ENCODE peak calls at places on chromosomes 12 and 14, in four cellular contexts. U is PC-3, C is AG09309, V is fibroblast of lung. G is an unnamed sample.

GRCh38 chr12:108302471-108303311 is 36.4 kb downstream of the CMKLR1 start:
- DNase-seq in U (peak), C (peak), V (peak), G (peak)

GRCh38 chr12:89326260-89327040 is 25.9 kb downstream of the DUSP6 start:
- DNase-seq in U (no peak), C (no peak), V (no peak), G (no peak)

GRCh38 chr12:131129839-131130238 is 176.1 kb downstream of the ADGRD1 start:
- DNase-seq in U (peak), C (no peak), V (no peak), G (no peak)

GRCh38 chr12:93819048-93819491 is 141.9 kb downstream of the CRADD start:
- DNase-seq in U (no peak), C (no peak), V (peak), G (no peak)

GRCh38 chr12:69055706-69056105 is 122.7 kb upstream of the CPM start:
- DNase-seq in U (no peak), C (no peak), V (no peak), G (no peak)

GRCh38 chr14:66432334-66432733 is 53.8 kb upstream of the CCDC196 start:
- DNase-seq in U (no peak), C (no peak), V (no peak), G (no peak)

GRCh38 chr12:39824505-39825198 is 205.0 kb upstream of the ABCD2 start:
- DNase-seq in U (no peak), C (no peak), V (peak), G (no peak)

GRCh38 chr12:108004368-108004767 is 124.7 kb upstream of the WSCD2 start:
- DNase-seq in U (peak), C (no peak), V (no peak), G (no peak)

GRCh38 chr14:87615050-87615449 is 377.9 kb downstream of the GALC start:
- DNase-seq in U (no peak), C (no peak), V (no peak), G (no peak)

GRCh38 chr14:70563417-70563816 is 28.6 kb upstream of the ADAM20 start:
- DNase-seq in U (no peak), C (no peak), V (no peak), G (no peak)

GRCh38 chr12:111330800-111331752 is 37.8 kb downstream of the PHETA1 start:
- DNase-seq in U (peak), C (peak), V (peak), G (peak)

GRCh38 chr14:90628825-90629224 is 187.4 kb downstream of the TTC7B start:
- DNase-seq in U (no peak), C (no peak), V (no peak), G (no peak)

GRCh38 chr12:67887065-67887464 is 102.2 kb upstream of the IFNG-AS1 start:
- DNase-seq in U (no peak), C (no peak), V (no peak), G (no peak)

GRCh38 chr14:101708853-101709532 is 52.5 kb upstream of the PPP2R5C start:
- DNase-seq in U (no peak), C (no peak), V (no peak), G (no peak)

GRCh38 chr14:99660794-99661193 is 15.9 kb downstream of the HHIPL1 start:
- DNase-seq in U (no peak), C (no peak), V (no peak), G (no peak)

GRCh38 chr14:99657645-99658155 is 12.8 kb downstream of the HHIPL1 start:
- DNase-seq in U (no peak), C (no peak), V (no peak), G (no peak)

GRCh38 chr14:99660006-99660566 is 15.2 kb downstream of the HHIPL1 start:
- DNase-seq in U (no peak), C (no peak), V (no peak), G (no peak)

GRCh38 chr14:99658218-99658617 is 13.3 kb downstream of the HHIPL1 start:
- DNase-seq in U (no peak), C (no peak), V (no peak), G (no peak)

GRCh38 chr14:99659333-99659741 is 14.4 kb downstream of the HHIPL1 start:
- DNase-seq in U (no peak), C (no peak), V (no peak), G (no peak)
- TF ChIP-seq CTCF in U (no peak), C (no peak), V (no peak), G (peak)

DNA sequence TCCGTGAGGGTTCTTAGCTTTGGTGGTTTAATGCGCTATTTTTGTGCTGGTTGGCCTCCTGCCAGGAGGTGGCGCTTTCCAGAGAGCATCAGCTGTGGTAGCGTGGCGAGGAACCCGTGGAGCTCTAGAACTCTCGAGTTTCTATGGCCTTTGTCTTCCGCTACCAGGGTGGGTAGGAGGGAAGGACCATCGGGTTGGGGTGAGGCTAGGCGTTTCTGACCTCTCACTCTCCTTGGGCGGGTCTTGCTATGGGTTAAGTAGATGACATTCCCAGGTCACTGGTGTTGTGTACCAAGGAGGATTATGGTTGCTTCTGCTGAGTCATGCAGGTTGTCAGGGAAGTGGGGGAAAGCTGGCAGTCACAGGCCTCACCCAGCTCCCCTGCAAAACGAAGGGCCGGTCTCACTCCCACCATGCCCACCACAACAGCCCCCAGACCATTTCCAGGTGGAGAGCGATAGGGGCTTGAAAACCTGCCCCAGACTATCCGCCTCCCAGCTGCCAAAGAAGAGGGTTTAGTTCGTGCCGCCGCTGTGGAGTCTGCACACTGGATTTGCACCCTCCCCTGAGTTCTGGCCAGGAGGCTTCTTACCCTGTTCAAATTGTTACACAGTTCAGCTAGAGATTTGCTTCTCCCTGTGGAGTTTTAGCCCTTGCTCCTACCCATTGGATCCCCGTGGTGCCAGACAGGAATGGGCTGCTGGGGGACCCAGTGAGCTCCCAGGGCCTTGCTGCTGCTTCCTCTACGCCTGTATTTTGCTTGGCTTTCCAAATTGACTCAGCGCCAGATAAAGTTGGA is 21.9 kb downstream of the RNFT2 start:
- DNase-seq in U (no peak), C (no peak), V (no peak), G (no peak)
- H3K4me3 ChIP-seq in U (no peak), C (no peak), V (no peak), G (no peak)

DNA sequence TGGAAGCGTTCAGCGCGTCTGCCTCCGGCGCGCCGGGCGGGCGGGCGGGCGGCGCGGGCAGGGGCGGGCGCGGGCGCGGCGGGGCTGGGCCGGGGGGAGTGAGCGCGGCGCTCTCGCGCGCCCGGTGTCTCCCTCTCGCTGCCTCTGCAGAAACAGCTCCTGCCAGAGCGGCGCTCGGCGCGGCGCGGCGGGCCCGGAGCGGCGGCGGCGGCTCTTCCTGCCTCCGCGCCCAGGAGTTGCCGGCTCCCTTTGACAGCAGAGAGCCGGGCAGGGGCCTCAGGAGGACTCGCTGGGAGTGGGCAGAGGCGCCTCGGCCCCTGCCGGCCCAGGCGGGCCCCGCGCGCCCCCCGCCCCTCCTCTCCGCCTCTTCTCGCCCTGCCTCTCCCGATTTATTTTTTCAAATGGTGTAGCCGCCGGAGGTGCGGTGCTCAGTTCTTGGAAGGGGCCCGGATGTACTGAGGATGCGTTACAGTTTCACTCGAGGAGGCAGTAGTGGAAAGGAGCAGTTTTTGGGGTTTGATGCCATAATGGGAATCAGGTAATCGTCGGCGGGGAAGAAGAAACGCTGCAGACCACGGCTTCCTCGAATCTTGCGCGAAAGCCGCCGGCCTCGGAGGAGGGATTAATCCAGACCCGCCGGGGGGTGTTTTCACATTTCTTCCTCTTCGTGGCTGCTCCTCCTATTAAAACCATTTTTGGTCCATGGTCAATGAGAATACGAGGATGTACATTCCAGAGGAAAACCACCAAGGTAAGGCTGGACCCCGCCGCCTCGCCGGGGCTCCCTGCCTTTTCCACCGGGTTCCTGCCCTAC is at the start of gene CACNA1C:
- DNase-seq in U (no peak), C (no peak), V (peak), G (no peak)
- TF ChIP-seq CTCF in U (no peak), C (peak), V (no peak), G (no peak)

DNA sequence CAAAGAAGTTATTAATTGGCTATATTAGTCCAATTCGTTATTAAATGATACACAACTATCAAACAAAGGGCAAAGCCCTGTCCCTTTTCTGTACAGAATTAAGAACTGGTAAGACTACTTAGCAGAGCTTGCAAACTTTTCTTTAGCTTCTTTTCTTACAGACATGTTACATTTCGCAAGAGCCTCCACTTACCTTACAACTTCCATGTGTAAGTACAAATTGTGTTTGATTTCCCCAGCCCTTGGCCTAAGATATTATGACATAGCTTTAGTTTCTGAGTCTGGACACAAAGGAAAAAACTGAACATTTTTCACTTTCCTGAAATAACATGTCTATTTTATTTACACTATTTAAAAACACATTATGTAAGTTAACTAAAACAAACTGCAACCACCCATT is 1.7 kb downstream of the ATF7 start:
- DNase-seq in U (no peak), C (no peak), V (peak), G (no peak)
- H3K4me3 ChIP-seq in U (peak), C (peak), V (peak), G (peak)

G was measured in HFF-Myc.